ENCODE peak calls at places on chromosomes 5 and 9, in eight cellular contexts. R is left lung, Y is thyroid gland, H is uterus, V is dorsolateral prefrontal cortex, U is A549, D is right lobe of liver, A is IMR-90. F is an unnamed sample.

GRCh38 chr9:114046876-114047275 is 31.2 kb downstream of the AMBP start:
- DNase-seq in R (no peak), A (peak), H (no peak), Y (no peak), D (no peak), U (no peak), V (no peak), F (no peak)

GRCh38 chr5:78483809-78484521 is 123.5 kb downstream of the SCAMP1 start:
- DNase-seq in D (no peak), R (no peak), H (peak), Y (no peak), V (no peak), U (peak), A (peak), F (no peak)

GRCh38 chr9:734831-735511 is 106.5 kb upstream of the DMRT1 start:
- DNase-seq in U (peak), H (peak), D (no peak), R (no peak), Y (no peak), V (peak), A (peak), F (no peak)

GRCh38 chr9:125258160-125258559 is 3.5 kb upstream of the GAPVD1 start:
- DNase-seq in H (no peak), U (no peak), R (no peak), Y (no peak), D (peak), A (no peak), V (no peak), F (no peak)

GRCh38 chr9:116639251-116639741 is 47.8 kb upstream of the TRIM32 start:
- DNase-seq in Y (no peak), V (no peak), D (no peak), R (no peak), U (no peak), A (peak), H (no peak), F (no peak)

GRCh38 chr9:19138084-19138483 is 10.8 kb upstream of the PLIN2 start:
- DNase-seq in R (no peak), A (no peak), D (no peak), Y (no peak), H (no peak), U (no peak), V (no peak), F (no peak)

GRCh38 chr9:68822596-68823165 is 117.6 kb downstream of the PIP5K1B start:
- DNase-seq in R (no peak), Y (no peak), A (no peak), D (no peak), H (no peak), V (no peak), U (peak), F (peak)

GRCh38 chr5:62475072-62475471 is 62.5 kb downstream of the IPO11 start:
- DNase-seq in A (peak), H (no peak), R (no peak), D (no peak), U (peak), V (no peak), Y (no peak), F (no peak)

GRCh38 chr9:28267351-28267750 is 694.1 kb upstream of the C9orf72 start:
- DNase-seq in R (no peak), A (no peak), D (no peak), V (no peak), Y (no peak), H (no peak), U (no peak), F (no peak)

GRCh38 chr9:764105-764524 is 77.4 kb upstream of the DMRT1 start:
- DNase-seq in Y (peak), A (peak), U (peak), D (no peak), H (peak), V (peak), R (no peak), F (peak)

GRCh38 chr5:135188233-135188909 is 154.3 kb upstream of the PITX1 start:
- DNase-seq in U (no peak), R (no peak), V (no peak), H (no peak), A (no peak), D (no peak), Y (no peak), F (no peak)

GRCh38 chr9:104386425-104387069 is 117.5 kb upstream of the OR13F1 start:
- DNase-seq in A (peak), V (no peak), H (no peak), U (peak), Y (no peak), R (no peak), D (no peak), F (no peak)

GRCh38 chr9:84323777-84324317 is 16.7 kb downstream of the SLC28A3 start:
- DNase-seq in U (no peak), V (no peak), A (no peak), R (no peak), Y (no peak), D (no peak), H (no peak), F (no peak)

GRCh38 chr9:114824130-114824529 is 18.3 kb upstream of the TNFSF15 start:
- DNase-seq in D (no peak), Y (no peak), H (no peak), A (peak), R (no peak), U (no peak), V (no peak), F (no peak)

GRCh38 chr9:98726735-98727134 is 18.0 kb upstream of the GABBR2 start:
- DNase-seq in Y (no peak), D (no peak), U (no peak), H (no peak), V (no peak), A (peak), R (no peak), F (no peak)

GRCh38 chr9:134688231-134688630 is 46.6 kb downstream of the COL5A1 start:
- DNase-seq in A (no peak), Y (no peak), R (peak), V (no peak), H (no peak), D (peak), U (no peak), F (no peak)

GRCh38 chr9:928363-929042 is 48.0 kb upstream of the DMRT3 start:
- DNase-seq in A (no peak), Y (no peak), H (no peak), D (no peak), R (no peak), U (peak), V (no peak), F (no peak)

GRCh38 chr9:136759001-136759400 is 958 bp upstream of the LCN8 start:
- DNase-seq in A (no peak), Y (no peak), V (no peak), D (peak), R (peak), U (no peak), H (no peak), F (no peak)

GRCh38 chr5:80220268-80220897 is 35.5 kb downstream of the SERINC5 start:
- DNase-seq in U (no peak), D (no peak), R (no peak), H (no peak), A (no peak), V (no peak), Y (no peak), F (no peak)
- H3K27ac ChIP-seq in U (no peak), D (no peak), R (no peak), H (no peak), A (no peak), V (peak), Y (no peak), F (no peak)

GRCh38 chr9:127204771-127205470 is 59.7 kb upstream of the GARNL3 start:
- DNase-seq in R (no peak), D (no peak), U (peak), Y (no peak), V (no peak), H (no peak), A (peak), F (peak)
- TF ChIP-seq CTCF in R (no peak), D (peak), U (peak), Y (no peak), V (peak), H (peak), A (peak), F (peak)

GRCh38 chr9:106697799-106698591 is 165.0 kb upstream of the ZNF462 start:
- DNase-seq in R (peak), V (peak), A (peak), Y (peak), H (peak), U (no peak), D (peak), F (peak)
- H3K4me3 ChIP-seq in R (no peak), V (peak), A (peak), Y (no peak), H (peak), U (no peak), D (no peak), F (peak)

GRCh38 chr9:120714088-120714845 is at the start of gene MEGF9:
- DNase-seq in V (peak), U (peak), H (peak), Y (peak), D (peak), A (peak), R (peak), F (peak)
- H3K27ac ChIP-seq in V (peak), U (peak), H (peak), Y (peak), D (peak), A (peak), R (peak), F (peak)

GRCh38 chr5:139710370-139711066 is 62.4 kb downstream of the CXXC5 start:
- DNase-seq in H (peak), R (peak), Y (peak), D (no peak), U (no peak), A (peak), V (peak), F (peak)
- TF ChIP-seq CTCF in H (no peak), R (no peak), Y (no peak), D (no peak), U (no peak), A (no peak), V (no peak), F (no peak)

DNA sequence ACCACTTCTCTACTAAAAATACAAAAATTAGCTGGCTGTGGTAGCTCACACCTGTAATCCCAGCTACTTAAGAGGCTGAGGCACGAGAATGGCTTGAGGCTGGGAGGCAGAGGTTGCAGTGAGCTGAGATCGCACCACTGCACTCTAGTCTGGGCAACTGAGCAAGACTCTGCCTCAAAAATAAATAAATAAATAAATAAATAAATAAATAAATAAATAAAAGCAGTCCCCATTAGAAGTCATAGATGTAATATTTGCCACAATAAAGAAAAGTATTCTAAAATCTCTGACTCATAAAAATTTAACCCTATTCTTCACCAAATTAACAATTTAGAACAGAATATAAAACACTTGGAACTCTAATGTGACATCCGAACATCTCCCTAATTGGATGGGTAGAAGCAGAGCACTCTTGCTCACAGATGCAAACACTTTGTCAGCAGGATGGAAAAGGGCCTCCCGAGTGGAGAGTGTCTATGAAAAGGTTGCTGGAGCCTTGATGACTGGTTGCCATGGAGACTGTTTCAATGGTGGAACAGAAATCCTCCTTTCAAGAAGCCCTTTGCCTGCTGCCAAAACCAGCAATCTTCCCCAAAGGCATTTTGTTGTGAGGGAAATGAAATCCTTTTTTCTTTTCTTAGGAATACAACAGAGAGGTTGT is 38.9 kb upstream of the TRAF1 start:
- DNase-seq in U (no peak), Y (peak), A (no peak), D (no peak), H (peak), R (no peak), V (peak), F (no peak)
- H3K4me3 ChIP-seq in U (no peak), Y (no peak), A (no peak), D (no peak), H (no peak), R (no peak), V (no peak), F (no peak)

GRCh38 chr9:3920586-3921582 is 379.0 kb downstream of the GLIS3 start:
- DNase-seq in D (no peak), A (peak), U (peak), V (no peak), Y (no peak), H (no peak), R (no peak), F (no peak)

GRCh38 chr9:3912260-3912659 is 386.5 kb upstream of the RFX3 start:
- DNase-seq in R (no peak), V (no peak), Y (no peak), D (no peak), U (no peak), H (no peak), A (no peak), F (no peak)

GRCh38 chr9:3916420-3916819 is 383.4 kb downstream of the GLIS3 start:
- DNase-seq in D (no peak), U (no peak), R (no peak), H (no peak), V (no peak), A (no peak), Y (no peak), F (no peak)

GRCh38 chr9:3912817-3913216 is 387.0 kb upstream of the RFX3 start:
- DNase-seq in V (no peak), R (no peak), Y (no peak), U (no peak), A (peak), H (no peak), D (no peak), F (no peak)

DNA sequence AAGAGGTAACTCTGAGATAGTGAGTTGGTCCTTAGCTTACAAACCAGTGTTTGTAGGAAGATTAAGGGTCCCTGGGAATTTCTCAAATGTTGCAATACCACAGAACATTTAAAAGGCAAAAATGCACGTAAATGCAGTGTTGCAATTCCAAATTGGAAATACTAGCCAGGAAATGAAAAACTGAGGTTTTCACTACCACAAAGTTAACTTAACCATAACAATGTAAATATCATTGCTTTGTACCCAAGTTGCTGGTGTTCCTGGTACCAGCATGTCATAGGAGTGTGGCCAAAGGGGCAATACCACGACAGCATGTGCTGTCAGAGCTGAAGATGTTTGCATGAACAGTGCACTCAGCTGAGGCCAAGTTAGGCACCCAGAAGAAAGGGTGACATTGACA is 382.9 kb downstream of the GLIS3 start:
- DNase-seq in Y (no peak), A (peak), U (peak), H (no peak), D (no peak), R (no peak), V (no peak), F (no peak)
- H3K27ac ChIP-seq in Y (no peak), A (peak), U (no peak), H (no peak), D (no peak), R (no peak), V (no peak), F (no peak)